ENCODE peak calls at places on chromosomes 11 and 22, in five cellular contexts. C is right lobe of liver; Q is MM.1S; E is CD8-positive, alpha-beta T cell; D is kidney epithelial cell. U is an unnamed sample.

GRCh38 chr11:15888596-15889345 is 467.6 kb downstream of the SOX6 start:
- DNase-seq in C (no peak), Q (no peak), E (no peak), D (no peak), U (no peak)

GRCh38 chr11:35112056-35112845 is 26.7 kb upstream of the CD44 start:
- DNase-seq in C (no peak), Q (peak), E (no peak), D (no peak), U (no peak)

GRCh38 chr11:61509058-61510029 is 795 bp downstream of the LRRC10B start:
- DNase-seq in C (peak), Q (peak), E (peak), D (peak), U (peak)

GRCh38 chr11:69876013-69876412 is 56.8 kb upstream of the FGF3 start:
- DNase-seq in C (peak), Q (no peak), E (no peak), D (no peak), U (no peak)

GRCh38 chr11:59102259-59102765 is 4.7 kb upstream of the FAM111B start:
- DNase-seq in C (peak), Q (peak), E (peak), D (no peak), U (peak)

GRCh38 chr22:19928207-19928606 is 13.4 kb upstream of the COMT start:
- DNase-seq in C (no peak), Q (no peak), E (no peak), D (no peak), U (no peak)

GRCh38 chr22:39317756-39318506 is 1.5 kb downstream of the RPL3 start:
- DNase-seq in C (no peak), Q (no peak), E (no peak), D (no peak), U (no peak)

GRCh38 chr22:28027453-28028448 is 108.7 kb upstream of the PITPNB start:
- DNase-seq in C (no peak), Q (no peak), E (no peak), D (no peak), U (no peak)

GRCh38 chr11:1127664-1128162 is 30.0 kb upstream of the MUC5AC start:
- DNase-seq in C (no peak), Q (no peak), E (no peak), D (no peak), U (no peak)

GRCh38 chr11:65575568-65576231 is at the start of gene EHBP1L1:
- DNase-seq in C (no peak), Q (peak), E (peak), D (no peak), U (peak)

GRCh38 chr11:72224587-72225410 is at the start of gene INPPL1:
- DNase-seq in C (peak), Q (peak), E (no peak), D (no peak), U (peak)

GRCh38 chr11:10900686-10901415 is 43.0 kb upstream of the ZBED5 start:
- DNase-seq in C (no peak), Q (no peak), E (no peak), D (no peak), U (no peak)

GRCh38 chr22:30206964-30207363 is 39.6 kb downstream of the LIF start:
- DNase-seq in C (no peak), Q (no peak), E (no peak), D (peak), U (no peak)

GRCh38 chr11:116808262-116809175 is 14.6 kb downstream of the APOA4 start:
- DNase-seq in C (peak), Q (no peak), E (no peak), D (no peak), U (no peak)

GRCh38 chr11:125378596-125378995 is 117.5 kb downstream of the FEZ1 start:
- DNase-seq in C (no peak), Q (no peak), E (no peak), D (no peak), U (no peak)

GRCh38 chr11:13073119-13073981 is 64.2 kb downstream of the RASSF10 start:
- DNase-seq in C (no peak), Q (no peak), E (no peak), D (no peak), U (peak)

GRCh38 chr22:46370584-46371373 is 35.3 kb downstream of the TRMU start:
- DNase-seq in C (no peak), Q (peak), E (peak), D (no peak), U (no peak)

GRCh38 chr22:41526802-41527799 is 17.2 kb downstream of the POLR3H start:
- DNase-seq in C (peak), Q (peak), E (peak), D (no peak), U (peak)

GRCh38 chr11:20688761-20689160 is 19.4 kb downstream of the NELL1 start:
- DNase-seq in C (no peak), Q (no peak), E (no peak), D (no peak), U (no peak)

GRCh38 chr11:67352546-67353316 is 615 bp downstream of the POLD4 start:
- DNase-seq in C (no peak), Q (peak), E (no peak), D (no peak), U (peak)

GRCh38 chr11:74493816-74494630 is 499 bp upstream of the LIPT2 start:
- DNase-seq in C (no peak), Q (no peak), E (no peak), D (no peak), U (no peak)

GRCh38 chr11:33452806-33453205 is 195.6 kb downstream of the HIPK3 start:
- DNase-seq in C (no peak), Q (no peak), E (no peak), D (peak), U (no peak)

GRCh38 chr22:47032091-47032943 is 269.9 kb downstream of the TBC1D22A start:
- DNase-seq in C (no peak), Q (no peak), E (no peak), D (no peak), U (no peak)

GRCh38 chr11:73393479-73394415 is 17.5 kb downstream of the RELT start:
- DNase-seq in C (peak), Q (peak), E (peak), D (peak), U (peak)

GRCh38 chr11:67615455-67616430 is 9.0 kb downstream of the NDUFV1 start:
- DNase-seq in C (peak), Q (peak), E (no peak), D (no peak), U (peak)

GRCh38 chr11:119902656-119903181 is 173.7 kb upstream of the NECTIN1 start:
- DNase-seq in C (no peak), Q (no peak), E (no peak), D (no peak), U (no peak)

GRCh38 chr11:62502030-62502730 is 44.4 kb downstream of the AHNAK start:
- DNase-seq in C (no peak), Q (no peak), E (no peak), D (no peak), U (no peak)

DNA sequence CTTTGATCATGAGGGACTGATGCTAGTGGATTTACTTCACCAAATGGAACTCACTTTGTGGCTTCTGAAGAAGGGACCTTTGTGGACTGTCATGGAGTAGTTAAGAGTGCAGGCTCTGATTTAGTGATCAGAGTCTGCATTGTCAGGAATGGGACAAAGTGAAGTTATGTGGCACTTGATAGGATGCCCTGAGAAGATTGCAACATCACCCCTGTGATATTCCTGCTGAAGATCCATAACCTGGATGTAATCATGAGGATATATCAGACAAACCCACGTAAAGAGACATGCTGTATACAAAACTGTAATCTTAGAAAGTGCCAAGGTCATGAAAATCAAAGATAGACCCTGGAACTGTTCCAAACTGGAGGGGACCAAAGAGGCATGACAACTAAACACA is 1.6 kb upstream of the TFIP11 start:
- DNase-seq in C (no peak), Q (no peak), E (no peak), D (no peak), U (no peak)
- H3K4me3 ChIP-seq in C (no peak), Q (no peak), E (no peak), D (no peak), U (no peak)

DNA sequence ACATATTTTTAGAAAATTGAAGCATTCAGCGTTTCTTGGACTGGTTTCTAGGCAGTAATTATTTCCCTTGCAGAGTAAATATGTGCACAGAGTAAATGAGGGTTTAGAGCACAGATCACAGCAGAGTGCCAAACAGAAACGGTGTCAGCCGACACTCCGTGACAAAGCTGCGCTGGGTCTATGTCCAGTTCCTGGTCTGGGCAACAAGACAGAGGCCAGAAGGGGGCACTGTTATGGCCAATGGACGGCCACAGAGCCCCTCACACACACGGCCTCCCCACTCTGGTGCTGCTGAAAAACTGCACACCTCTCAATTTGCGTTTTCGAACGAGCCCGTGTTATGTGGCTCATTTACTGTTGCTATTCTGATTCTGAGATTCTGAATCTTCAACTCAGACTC is 180.7 kb downstream of the MPPED1 start:
- DNase-seq in C (no peak), Q (no peak), E (no peak), D (no peak), U (no peak)
- TF ChIP-seq CTCF in C (peak), Q (no peak), E (no peak), D (peak), U (no peak)

DNA sequence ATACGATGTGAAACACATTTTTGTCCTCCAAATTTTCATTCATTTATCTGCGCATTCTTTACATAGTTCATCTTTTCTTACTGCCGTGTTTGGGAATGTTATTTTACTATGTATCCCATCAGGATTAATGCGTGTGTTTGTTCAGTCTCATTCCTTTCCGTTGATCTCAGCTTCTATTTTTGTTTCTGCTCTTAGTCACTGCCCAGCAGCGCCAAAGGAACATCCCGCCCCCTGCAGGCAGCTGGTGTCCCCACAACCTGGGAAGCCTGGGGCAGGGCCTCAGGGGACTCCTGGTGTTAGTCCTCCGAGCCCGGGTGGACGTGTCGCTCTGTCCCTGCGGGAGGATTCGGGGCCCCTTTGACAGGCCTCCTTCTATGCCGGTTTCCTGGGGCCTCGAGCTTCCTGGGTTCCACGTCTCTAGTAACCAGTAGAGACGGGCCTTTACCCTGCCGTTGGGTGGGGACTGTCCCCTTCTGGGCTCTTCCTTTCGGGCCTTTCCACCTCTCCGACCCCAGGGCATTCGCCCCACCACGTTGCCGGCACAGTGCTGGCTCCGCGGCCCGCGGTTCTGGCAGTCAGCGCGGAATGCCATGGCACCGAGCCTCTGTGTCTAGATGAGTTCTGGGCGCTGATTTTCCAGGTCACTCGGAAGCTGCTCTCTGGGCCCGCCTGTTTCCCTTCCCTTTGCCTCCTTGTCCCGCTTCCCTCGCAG is 39.8 kb downstream of the WEE1 start:
- DNase-seq in C (peak), Q (peak), E (peak), D (peak), U (peak)
- H3K4me3 ChIP-seq in C (peak), Q (peak), E (peak), D (peak), U (peak)

GRCh38 chr11:133678211-133678610 is 145.9 kb upstream of the OPCML start:
- DNase-seq in C (no peak), Q (no peak), E (no peak), D (no peak), U (no peak)

GRCh38 chr11:133679896-133680295 is 147.6 kb upstream of the OPCML start:
- DNase-seq in C (no peak), Q (no peak), E (no peak), D (no peak), U (no peak)

GRCh38 chr11:133681901-133682300 is 149.6 kb upstream of the OPCML start:
- DNase-seq in C (no peak), Q (no peak), E (no peak), D (no peak), U (no peak)
- TF ChIP-seq CTCF in C (no peak), Q (no peak), E (no peak), D (no peak), U (no peak)

GRCh38 chr11:86954288-86955110 is 696 bp downstream of the FZD4 start:
- DNase-seq in C (peak), Q (no peak), E (no peak), D (no peak), U (peak)

GRCh38 chr11:86949995-86950993 is 4.9 kb downstream of the FZD4 start:
- DNase-seq in C (no peak), Q (no peak), E (no peak), D (no peak), U (no peak)

GRCh38 chr11:86952933-86953637 is 2.1 kb downstream of the FZD4 start:
- DNase-seq in C (no peak), Q (no peak), E (no peak), D (no peak), U (no peak)

GRCh38 chr11:86951706-86952105 is 3.5 kb downstream of the FZD4 start:
- DNase-seq in C (no peak), Q (no peak), E (no peak), D (no peak), U (no peak)

GRCh38 chr11:86952221-86952875 is 2.8 kb downstream of the FZD4 start:
- DNase-seq in C (no peak), Q (no peak), E (no peak), D (no peak), U (no peak)
- H3K4me3 ChIP-seq in C (no peak), Q (no peak), E (no peak), D (no peak), U (no peak)

GRCh38 chr22:35742342-35743100 is 24.8 kb downstream of the APOL5 start:
- DNase-seq in C (no peak), Q (no peak), E (no peak), D (peak), U (no peak)

GRCh38 chr22:35739076-35739475 is 21.4 kb downstream of the APOL5 start:
- DNase-seq in C (no peak), Q (no peak), E (no peak), D (no peak), U (no peak)

GRCh38 chr22:35739642-35740041 is 22.0 kb downstream of the APOL5 start:
- DNase-seq in C (no peak), Q (no peak), E (no peak), D (no peak), U (peak)

GRCh38 chr22:35743466-35743865 is 25.8 kb downstream of the APOL5 start:
- DNase-seq in C (no peak), Q (no peak), E (no peak), D (no peak), U (no peak)

DNA sequence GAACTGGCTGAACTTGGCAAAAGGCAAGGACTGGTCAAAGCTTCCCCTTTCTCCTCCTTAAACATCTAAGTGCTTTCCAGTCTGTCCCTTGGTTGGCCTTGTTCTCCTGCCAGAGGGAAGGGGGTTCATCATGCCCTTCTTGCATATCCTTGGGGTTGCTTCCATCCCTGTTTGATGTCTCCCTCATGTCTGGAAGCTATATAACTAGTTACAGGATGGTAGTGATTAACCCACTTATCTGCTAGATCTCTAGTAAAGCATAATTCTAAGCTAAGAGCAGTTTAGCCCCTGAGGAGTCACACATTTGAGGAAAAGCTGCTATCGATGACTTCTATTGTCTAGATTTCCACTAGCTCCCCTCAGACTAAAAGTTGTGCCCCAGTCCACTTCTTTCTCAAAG is 22.9 kb downstream of the APOL5 start:
- DNase-seq in C (no peak), Q (no peak), E (no peak), D (no peak), U (no peak)
- TF ChIP-seq CTCF in C (no peak), Q (no peak), E (no peak), D (no peak), U (no peak)

U was measured in GM12865.